ENCODE peak calls at places on chromosomes 5 and 9, in seven cellular contexts. One of them, this sample, is unnamed. For H3K9me3, the result is how much of the 10 kb centered on the place peaks cover.

GRCh38 chr9:121281614-121282291 is 13.8 kb downstream of the GSN start:
- DNase-seq in CD4-positive, alpha-beta T cell: no peak
- DNase-seq in breast epithelium: peak
- DNase-seq in MM.1S: no peak
- DNase-seq in CD8-positive, alpha-beta T cell: no peak
- DNase-seq in A549: peak
- DNase-seq in IMR-90: peak
- DNase-seq in this sample: no peak

GRCh38 chr5:126867237-126867636 is 90.3 kb downstream of the LMNB1 start:
- DNase-seq in CD4-positive, alpha-beta T cell: no peak
- DNase-seq in breast epithelium: no peak
- DNase-seq in MM.1S: no peak
- DNase-seq in CD8-positive, alpha-beta T cell: no peak
- DNase-seq in A549: no peak
- DNase-seq in IMR-90: no peak
- DNase-seq in this sample: no peak

GRCh38 chr9:136137321-136138054 is 18.8 kb upstream of the TMEM250 start:
- DNase-seq in CD4-positive, alpha-beta T cell: no peak
- DNase-seq in breast epithelium: no peak
- DNase-seq in MM.1S: no peak
- DNase-seq in CD8-positive, alpha-beta T cell: no peak
- DNase-seq in A549: no peak
- DNase-seq in IMR-90: no peak
- DNase-seq in this sample: no peak

GRCh38 chr5:150598821-150599273 is 41.6 kb upstream of the SYNPO start:
- DNase-seq in CD4-positive, alpha-beta T cell: no peak
- DNase-seq in breast epithelium: no peak
- DNase-seq in MM.1S: no peak
- DNase-seq in CD8-positive, alpha-beta T cell: no peak
- DNase-seq in A549: no peak
- DNase-seq in IMR-90: no peak
- DNase-seq in this sample: no peak

GRCh38 chr5:180599981-180600553 is 8.8 kb upstream of the SCGB3A1 start:
- DNase-seq in CD4-positive, alpha-beta T cell: no peak
- DNase-seq in breast epithelium: no peak
- DNase-seq in MM.1S: no peak
- DNase-seq in CD8-positive, alpha-beta T cell: no peak
- DNase-seq in A549: no peak
- DNase-seq in IMR-90: no peak
- DNase-seq in this sample: no peak

GRCh38 chr9:35759795-35760194 is 5.7 kb upstream of the MSMP start:
- DNase-seq in CD4-positive, alpha-beta T cell: no peak
- DNase-seq in breast epithelium: no peak
- DNase-seq in MM.1S: no peak
- DNase-seq in CD8-positive, alpha-beta T cell: no peak
- DNase-seq in A549: no peak
- DNase-seq in IMR-90: no peak
- DNase-seq in this sample: no peak

GRCh38 chr5:132489051-132489770 is 1.4 kb downstream of the IRF1 start:
- DNase-seq in CD4-positive, alpha-beta T cell: no peak
- DNase-seq in breast epithelium: peak
- DNase-seq in MM.1S: no peak
- DNase-seq in CD8-positive, alpha-beta T cell: no peak
- DNase-seq in A549: no peak
- DNase-seq in IMR-90: no peak
- DNase-seq in this sample: peak

GRCh38 chr5:65695896-65696295 is 26.0 kb downstream of the SGTB start:
- DNase-seq in CD4-positive, alpha-beta T cell: no peak
- DNase-seq in breast epithelium: no peak
- DNase-seq in MM.1S: no peak
- DNase-seq in CD8-positive, alpha-beta T cell: no peak
- DNase-seq in A549: no peak
- DNase-seq in IMR-90: no peak
- DNase-seq in this sample: no peak

GRCh38 chr5:110177729-110178128 is 488.0 kb downstream of the MAN2A1 start:
- DNase-seq in CD4-positive, alpha-beta T cell: no peak
- DNase-seq in breast epithelium: no peak
- DNase-seq in MM.1S: peak
- DNase-seq in CD8-positive, alpha-beta T cell: no peak
- DNase-seq in A549: no peak
- DNase-seq in IMR-90: no peak
- DNase-seq in this sample: no peak

GRCh38 chr5:24026288-24026687 is 518.9 kb downstream of the PRDM9 start:
- DNase-seq in CD4-positive, alpha-beta T cell: no peak
- DNase-seq in breast epithelium: no peak
- DNase-seq in MM.1S: no peak
- DNase-seq in CD8-positive, alpha-beta T cell: no peak
- DNase-seq in A549: no peak
- DNase-seq in IMR-90: no peak
- DNase-seq in this sample: no peak

GRCh38 chr9:35664531-35665470 is at the start of gene ARHGEF39:
- DNase-seq in CD4-positive, alpha-beta T cell: peak
- DNase-seq in breast epithelium: peak
- DNase-seq in MM.1S: peak
- DNase-seq in CD8-positive, alpha-beta T cell: peak
- DNase-seq in A549: peak
- DNase-seq in IMR-90: peak
- DNase-seq in this sample: peak

GRCh38 chr9:116073826-116074225 is 79.8 kb upstream of the PAPPA start:
- DNase-seq in CD4-positive, alpha-beta T cell: no peak
- DNase-seq in breast epithelium: peak
- DNase-seq in MM.1S: no peak
- DNase-seq in CD8-positive, alpha-beta T cell: no peak
- DNase-seq in A549: no peak
- DNase-seq in IMR-90: peak
- DNase-seq in this sample: no peak

GRCh38 chr9:107390319-107390718 is 99.2 kb downstream of the KLF4 start:
- DNase-seq in CD4-positive, alpha-beta T cell: no peak
- DNase-seq in breast epithelium: no peak
- DNase-seq in MM.1S: no peak
- DNase-seq in CD8-positive, alpha-beta T cell: no peak
- DNase-seq in A549: no peak
- DNase-seq in IMR-90: no peak
- DNase-seq in this sample: no peak

GRCh38 chr5:61311836-61312808 is 19.9 kb upstream of the ZSWIM6 start:
- DNase-seq in CD4-positive, alpha-beta T cell: no peak
- DNase-seq in breast epithelium: no peak
- DNase-seq in MM.1S: no peak
- DNase-seq in CD8-positive, alpha-beta T cell: no peak
- DNase-seq in A549: no peak
- DNase-seq in IMR-90: peak
- DNase-seq in this sample: no peak

GRCh38 chr9:112168197-112168596 is 6.9 kb downstream of the SUSD1 start:
- DNase-seq in CD4-positive, alpha-beta T cell: no peak
- DNase-seq in breast epithelium: no peak
- DNase-seq in MM.1S: no peak
- DNase-seq in CD8-positive, alpha-beta T cell: no peak
- DNase-seq in A549: no peak
- DNase-seq in IMR-90: no peak
- DNase-seq in this sample: no peak

GRCh38 chr5:139147743-139148079 is 50.5 kb downstream of the SIL1 start:
- DNase-seq in CD4-positive, alpha-beta T cell: no peak
- DNase-seq in breast epithelium: peak
- DNase-seq in MM.1S: no peak
- DNase-seq in CD8-positive, alpha-beta T cell: no peak
- DNase-seq in A549: no peak
- DNase-seq in IMR-90: peak
- DNase-seq in this sample: no peak

GRCh38 chr5:172608773-172609172 is 32.3 kb upstream of the NEURL1B start:
- DNase-seq in CD4-positive, alpha-beta T cell: no peak
- DNase-seq in breast epithelium: no peak
- DNase-seq in MM.1S: no peak
- DNase-seq in CD8-positive, alpha-beta T cell: no peak
- DNase-seq in A549: no peak
- DNase-seq in IMR-90: no peak
- DNase-seq in this sample: no peak

GRCh38 chr5:76807296-76807695 is 11.5 kb upstream of the F2RL1 start:
- DNase-seq in CD4-positive, alpha-beta T cell: no peak
- DNase-seq in breast epithelium: no peak
- DNase-seq in MM.1S: no peak
- DNase-seq in CD8-positive, alpha-beta T cell: no peak
- DNase-seq in A549: no peak
- DNase-seq in IMR-90: peak
- DNase-seq in this sample: no peak

GRCh38 chr9:40913096-40913719 is 215.3 kb downstream of the FOXD4L6 start:
- DNase-seq in CD4-positive, alpha-beta T cell: no peak
- DNase-seq in breast epithelium: no peak
- DNase-seq in MM.1S: no peak
- DNase-seq in CD8-positive, alpha-beta T cell: no peak
- DNase-seq in A549: no peak
- DNase-seq in IMR-90: no peak
- DNase-seq in this sample: no peak
- H3K9me3 ChIP-seq in CD4-positive, alpha-beta T cell: half or more
- H3K9me3 ChIP-seq in breast epithelium: half or more
- H3K9me3 ChIP-seq in MM.1S: under half
- H3K9me3 ChIP-seq in CD8-positive, alpha-beta T cell: half or more
- H3K9me3 ChIP-seq in A549: half or more
- H3K9me3 ChIP-seq in IMR-90: half or more
- H3K9me3 ChIP-seq in this sample: half or more

GRCh38 chr5:143265995-143266394 is 137.5 kb downstream of the NR3C1 start:
- DNase-seq in CD4-positive, alpha-beta T cell: no peak
- DNase-seq in breast epithelium: no peak
- DNase-seq in MM.1S: no peak
- DNase-seq in CD8-positive, alpha-beta T cell: no peak
- DNase-seq in A549: no peak
- DNase-seq in IMR-90: no peak
- DNase-seq in this sample: no peak
- H3K9me3 ChIP-seq in CD4-positive, alpha-beta T cell: under half
- H3K9me3 ChIP-seq in breast epithelium: under half
- H3K9me3 ChIP-seq in MM.1S: under half
- H3K9me3 ChIP-seq in CD8-positive, alpha-beta T cell: under half
- H3K9me3 ChIP-seq in A549: under half
- H3K9me3 ChIP-seq in IMR-90: under half
- H3K9me3 ChIP-seq in this sample: under half

GRCh38 chr9:135002336-135002735 is 84.6 kb upstream of the FCN1 start:
- DNase-seq in CD4-positive, alpha-beta T cell: no peak
- DNase-seq in breast epithelium: no peak
- DNase-seq in MM.1S: no peak
- DNase-seq in CD8-positive, alpha-beta T cell: no peak
- DNase-seq in A549: no peak
- DNase-seq in IMR-90: no peak
- DNase-seq in this sample: no peak

GRCh38 chr9:134996591-134997530 is 79.1 kb upstream of the FCN1 start:
- DNase-seq in CD4-positive, alpha-beta T cell: no peak
- DNase-seq in breast epithelium: no peak
- DNase-seq in MM.1S: no peak
- DNase-seq in CD8-positive, alpha-beta T cell: no peak
- DNase-seq in A549: no peak
- DNase-seq in IMR-90: no peak
- DNase-seq in this sample: no peak

GRCh38 chr9:135001526-135001925 is 83.8 kb upstream of the FCN1 start:
- DNase-seq in CD4-positive, alpha-beta T cell: no peak
- DNase-seq in breast epithelium: no peak
- DNase-seq in MM.1S: no peak
- DNase-seq in CD8-positive, alpha-beta T cell: no peak
- DNase-seq in A549: no peak
- DNase-seq in IMR-90: no peak
- DNase-seq in this sample: no peak

GRCh38 chr9:135004772-135005171 is 82.7 kb upstream of the OLFM1 start:
- DNase-seq in CD4-positive, alpha-beta T cell: no peak
- DNase-seq in breast epithelium: no peak
- DNase-seq in MM.1S: no peak
- DNase-seq in CD8-positive, alpha-beta T cell: no peak
- DNase-seq in A549: no peak
- DNase-seq in IMR-90: no peak
- DNase-seq in this sample: no peak

DNA sequence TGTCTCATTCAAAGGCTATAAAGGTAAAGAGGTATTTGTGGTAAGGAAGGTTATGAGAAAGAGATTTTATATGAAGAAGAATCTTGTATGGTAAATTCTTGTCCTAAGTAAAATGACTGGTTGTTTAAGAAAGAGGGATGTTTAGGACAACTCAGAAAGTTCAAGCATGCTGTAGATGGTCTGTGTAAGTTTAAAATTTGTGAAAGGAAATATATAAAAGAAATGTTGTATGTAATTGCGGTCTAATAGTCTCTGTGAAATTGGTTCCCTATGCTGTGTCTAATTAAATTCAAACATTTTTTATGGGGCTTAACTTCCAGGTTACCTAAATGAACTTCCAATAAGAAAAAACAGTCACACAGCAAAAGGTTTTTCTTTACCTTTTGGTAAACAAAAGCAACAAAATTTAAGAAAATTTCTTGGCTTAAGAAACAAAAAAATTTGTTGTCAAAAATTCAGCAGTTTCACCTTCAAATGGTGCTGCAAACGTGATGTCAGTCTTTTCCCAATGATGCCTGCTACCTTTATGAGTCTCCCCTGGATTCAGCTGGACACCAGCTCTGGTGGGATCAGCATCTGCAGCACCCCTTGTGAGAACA is 83.0 kb upstream of the FCN1 start:
- DNase-seq in CD4-positive, alpha-beta T cell: no peak
- DNase-seq in breast epithelium: no peak
- DNase-seq in MM.1S: no peak
- DNase-seq in CD8-positive, alpha-beta T cell: no peak
- DNase-seq in A549: no peak
- DNase-seq in IMR-90: no peak
- DNase-seq in this sample: no peak
- H3K9me3 ChIP-seq in CD4-positive, alpha-beta T cell: under half
- H3K9me3 ChIP-seq in breast epithelium: under half
- H3K9me3 ChIP-seq in MM.1S: under half
- H3K9me3 ChIP-seq in CD8-positive, alpha-beta T cell: under half
- H3K9me3 ChIP-seq in A549: half or more
- H3K9me3 ChIP-seq in IMR-90: under half
- H3K9me3 ChIP-seq in this sample: under half

GRCh38 chr5:176979669-176980068 is 26.9 kb downstream of the UIMC1 start:
- DNase-seq in CD4-positive, alpha-beta T cell: no peak
- DNase-seq in breast epithelium: no peak
- DNase-seq in MM.1S: no peak
- DNase-seq in CD8-positive, alpha-beta T cell: no peak
- DNase-seq in A549: no peak
- DNase-seq in IMR-90: no peak
- DNase-seq in this sample: no peak

GRCh38 chr5:176986280-176986679 is 20.3 kb downstream of the UIMC1 start:
- DNase-seq in CD4-positive, alpha-beta T cell: no peak
- DNase-seq in breast epithelium: no peak
- DNase-seq in MM.1S: no peak
- DNase-seq in CD8-positive, alpha-beta T cell: no peak
- DNase-seq in A549: no peak
- DNase-seq in IMR-90: no peak
- DNase-seq in this sample: no peak

GRCh38 chr5:176980818-176981217 is 25.8 kb downstream of the UIMC1 start:
- DNase-seq in CD4-positive, alpha-beta T cell: no peak
- DNase-seq in breast epithelium: no peak
- DNase-seq in MM.1S: no peak
- DNase-seq in CD8-positive, alpha-beta T cell: no peak
- DNase-seq in A549: no peak
- DNase-seq in IMR-90: no peak
- DNase-seq in this sample: no peak

GRCh38 chr5:176987583-176987982 is 19.0 kb downstream of the UIMC1 start:
- DNase-seq in CD4-positive, alpha-beta T cell: no peak
- DNase-seq in breast epithelium: no peak
- DNase-seq in MM.1S: no peak
- DNase-seq in CD8-positive, alpha-beta T cell: no peak
- DNase-seq in A549: no peak
- DNase-seq in IMR-90: no peak
- DNase-seq in this sample: no peak

DNA sequence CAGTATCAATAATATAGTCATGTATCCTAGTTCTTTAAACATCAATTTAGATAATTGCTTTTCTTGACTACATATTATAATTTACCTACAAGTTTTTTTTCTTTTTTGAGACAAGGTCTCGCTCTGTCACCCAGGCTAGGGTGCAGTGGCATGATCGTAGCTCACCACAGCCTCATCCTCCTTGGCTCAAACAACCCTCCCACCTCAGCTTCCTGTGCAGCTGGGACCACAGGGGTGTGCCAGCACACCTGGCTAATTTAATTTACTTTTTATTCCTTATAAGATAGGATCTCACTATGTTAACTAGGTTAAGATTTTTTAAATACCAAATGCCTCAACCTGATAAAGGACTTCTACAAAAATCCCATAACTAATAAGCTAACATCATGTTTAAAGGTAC is 21.1 kb downstream of the UIMC1 start:
- DNase-seq in CD4-positive, alpha-beta T cell: peak
- DNase-seq in breast epithelium: no peak
- DNase-seq in MM.1S: peak
- DNase-seq in CD8-positive, alpha-beta T cell: peak
- DNase-seq in A549: no peak
- DNase-seq in IMR-90: no peak
- DNase-seq in this sample: peak
- H3K9me3 ChIP-seq in CD4-positive, alpha-beta T cell: under half
- H3K9me3 ChIP-seq in breast epithelium: under half
- H3K9me3 ChIP-seq in MM.1S: under half
- H3K9me3 ChIP-seq in CD8-positive, alpha-beta T cell: under half
- H3K9me3 ChIP-seq in A549: under half
- H3K9me3 ChIP-seq in IMR-90: under half
- H3K9me3 ChIP-seq in this sample: under half

This sample was measured in T-helper 17 cell.